ENCODE peak calls at places on chromosomes 11 and 22, in eight cellular contexts. M, L, O, Z, J, C, Q and V are unnamed samples.

GRCh38 chr11:69131644-69132300 is 24.0 kb upstream of the SMIM38 start:
- DNase-seq in M (no peak), L (no peak), O (no peak), Z (no peak), J (no peak), C (peak), Q (no peak), V (no peak)

GRCh38 chr11:5808500-5809121 is at the start of gene OR52N2:
- DNase-seq in M (peak), L (peak), O (peak), Z (peak), J (peak), C (peak), Q (peak), V (peak)

GRCh38 chr11:61814242-61814957 is 2.4 kb downstream of the FADS1 start:
- DNase-seq in M (peak), L (no peak), O (no peak), Z (no peak), J (no peak), C (no peak), Q (no peak), V (no peak)

GRCh38 chr11:10314199-10315072 is 9.6 kb downstream of the ADM start:
- DNase-seq in M (peak), L (no peak), O (no peak), Z (no peak), J (no peak), C (no peak), Q (no peak), V (peak)

GRCh38 chr11:125358254-125358840 is 137.7 kb downstream of the FEZ1 start:
- DNase-seq in M (no peak), L (no peak), O (no peak), Z (no peak), J (no peak), C (peak), Q (no peak), V (no peak)

GRCh38 chr11:47270331-47271271 is 668 bp downstream of the MADD start:
- DNase-seq in M (no peak), L (no peak), O (peak), Z (peak), J (no peak), C (no peak), Q (peak), V (peak)

GRCh38 chr22:49967333-49968241 is 7.0 kb downstream of the PIM3 start:
- DNase-seq in M (no peak), L (no peak), O (peak), Z (no peak), J (peak), C (no peak), Q (no peak), V (peak)

GRCh38 chr22:46421272-46421671 is 85.8 kb downstream of the TRMU start:
- DNase-seq in M (no peak), L (peak), O (no peak), Z (no peak), J (no peak), C (no peak), Q (no peak), V (no peak)

GRCh38 chr11:84714316-84714780 is 912.8 kb downstream of the DLG2 start:
- DNase-seq in M (peak), L (no peak), O (no peak), Z (no peak), J (peak), C (peak), Q (no peak), V (no peak)

GRCh38 chr22:27800250-27801131 is 1.1 kb downstream of the MN1 start:
- DNase-seq in M (no peak), L (no peak), O (no peak), Z (no peak), J (peak), C (no peak), Q (no peak), V (no peak)

GRCh38 chr22:25735657-25736056 is 6.3 kb upstream of the MYO18B start:
- DNase-seq in M (no peak), L (no peak), O (no peak), Z (no peak), J (no peak), C (no peak), Q (no peak), V (no peak)

GRCh38 chr11:11895672-11896071 is 53.9 kb downstream of the USP47 start:
- DNase-seq in M (no peak), L (no peak), O (no peak), Z (no peak), J (no peak), C (no peak), Q (no peak), V (no peak)

GRCh38 chr11:69122642-69123431 is 32.9 kb upstream of the SMIM38 start:
- DNase-seq in M (peak), L (no peak), O (peak), Z (peak), J (peak), C (peak), Q (peak), V (peak)

GRCh38 chr11:14249121-14249963 is 109.6 kb downstream of the RRAS2 start:
- DNase-seq in M (peak), L (peak), O (peak), Z (peak), J (peak), C (peak), Q (peak), V (no peak)

GRCh38 chr22:16989915-16990314 is 18.1 kb downstream of the GAB4 start:
- DNase-seq in M (no peak), L (no peak), O (no peak), Z (no peak), J (no peak), C (no peak), Q (no peak), V (no peak)